ENCODE peak calls at places on chromosome 4, in seven cellular contexts. G is GM23248, F is breast epithelium, B is tibial artery, R is A549, P is kidney, W is mesenchymal stem cell. A is an unnamed sample. For H3K4me1, the result is how much of the 10 kb centered on the place peaks cover.

GRCh38 chr4:74111990-74112389 is 13.0 kb upstream of the CXCL2 start:
- DNase-seq in P (peak), G (peak), F (no peak), B (peak), R (no peak), W (peak), A (no peak)

GRCh38 chr4:2064276-2064991 is 5.3 kb downstream of the NAT8L start:
- DNase-seq in F (no peak), W (no peak), P (peak), B (no peak), G (no peak), R (no peak), A (no peak)

GRCh38 chr4:37890501-37891220 is at the start of gene TBC1D1:
- DNase-seq in B (peak), F (no peak), G (peak), P (peak), W (peak), R (peak), A (peak)

GRCh38 chr4:128068927-128069326 is 7.8 kb downstream of the LARP1B start:
- DNase-seq in F (no peak), P (no peak), B (no peak), R (peak), W (peak), G (peak), A (no peak)

GRCh38 chr4:156021298-156021697 is 67.6 kb upstream of the CTSO start:
- DNase-seq in B (no peak), W (no peak), F (no peak), G (no peak), P (no peak), R (no peak), A (no peak)

GRCh38 chr4:150007512-150007911 is 70.7 kb upstream of the DCLK2 start:
- DNase-seq in W (peak), R (peak), B (no peak), F (no peak), G (peak), P (no peak), A (no peak)

GRCh38 chr4:7046971-7047370 is 3.8 kb downstream of the TADA2B start:
- DNase-seq in P (no peak), R (no peak), W (no peak), G (no peak), B (no peak), F (no peak), A (no peak)

GRCh38 chr4:46648088-46648744 is 258.3 kb upstream of the GABRA2 start:
- DNase-seq in G (peak), W (peak), F (peak), P (no peak), R (peak), B (no peak), A (no peak)

GRCh38 chr4:168496834-168497233 is at the start of gene PALLD:
- DNase-seq in R (no peak), G (no peak), B (no peak), P (no peak), W (peak), F (no peak), A (no peak)

GRCh38 chr4:66187175-66187720 is 517.0 kb upstream of the EPHA5 start:
- DNase-seq in P (no peak), R (no peak), G (no peak), F (no peak), B (no peak), W (no peak), A (no peak)

GRCh38 chr4:102299708-102300107 is 45.6 kb downstream of the SLC39A8 start:
- DNase-seq in P (no peak), R (peak), G (peak), W (peak), B (no peak), F (no peak), A (peak)

GRCh38 chr4:8304827-8305695 is 35.5 kb downstream of the HTRA3 start:
- DNase-seq in P (no peak), W (no peak), F (peak), B (peak), R (no peak), G (no peak), A (no peak)

GRCh38 chr4:141642068-141642467 is 5.7 kb downstream of the IL15 start:
- DNase-seq in W (no peak), R (no peak), G (no peak), B (no peak), P (no peak), F (no peak), A (no peak)

GRCh38 chr4:108359936-108360681 is 191.4 kb upstream of the LEF1 start:
- DNase-seq in G (no peak), P (no peak), B (no peak), F (no peak), R (no peak), W (peak), A (no peak)

GRCh38 chr4:1393866-1394265 is 12.4 kb downstream of the NKX1-1 start:
- DNase-seq in F (no peak), G (no peak), R (no peak), P (peak), W (no peak), B (no peak), A (no peak)

GRCh38 chr4:67131224-67131623 is 414.1 kb downstream of the CENPC start:
- DNase-seq in P (no peak), W (no peak), F (no peak), B (no peak), G (no peak), R (no peak), A (no peak)

GRCh38 chr4:76540496-76540895 is 105.5 kb downstream of the SHROOM3 start:
- DNase-seq in R (no peak), G (peak), B (no peak), F (no peak), W (no peak), P (no peak), A (no peak)

GRCh38 chr4:26174033-26174432 is 146.8 kb upstream of the RBPJ start:
- DNase-seq in R (no peak), B (no peak), F (no peak), P (no peak), G (no peak), W (no peak), A (no peak)
- H3K4me3 ChIP-seq in R (no peak), B (no peak), F (no peak), P (no peak), G (no peak), W (no peak), A (no peak)

GRCh38 chr4:335515-335914 is 2.1 kb upstream of the ZNF141 start:
- DNase-seq in W (no peak), B (no peak), R (no peak), P (no peak), G (no peak), F (no peak), A (no peak)

GRCh38 chr4:337932-338758 is 531 bp downstream of the ZNF141 start:
- DNase-seq in B (no peak), F (no peak), R (peak), P (peak), G (peak), W (peak), A (peak)

GRCh38 chr4:337143-337931 is at the start of gene ZNF141:
- DNase-seq in W (peak), R (peak), B (peak), F (peak), P (peak), G (peak), A (peak)

GRCh38 chr4:336099-336892 is 1.3 kb upstream of the ZNF141 start:
- DNase-seq in G (peak), B (peak), R (no peak), W (peak), F (no peak), P (peak), A (peak)

DNA sequence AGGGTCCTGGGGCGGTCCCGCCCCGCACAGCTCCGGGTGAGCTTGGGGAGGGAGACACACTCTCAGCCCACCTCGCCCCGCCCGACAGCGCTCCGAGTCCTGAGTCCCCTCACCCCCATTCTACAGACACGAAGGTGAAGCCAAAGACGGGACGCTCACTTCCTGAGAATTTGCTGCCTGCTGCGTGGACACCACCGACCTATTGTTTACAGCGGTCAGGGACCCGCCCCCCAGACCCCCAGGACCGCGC is 796 bp upstream of the ZNF141 start:
- DNase-seq in B (no peak), R (no peak), P (no peak), G (no peak), W (no peak), F (no peak), A (peak)
- H3K4me1 ChIP-seq in B (under half), R (under half), P (under half), G (under half), W (under half), F (under half), A (under half)

GRCh38 chr4:86155766-86156165 is 204.1 kb downstream of the MAPK10 start:
- DNase-seq in P (no peak), F (no peak), G (no peak), B (no peak), R (no peak), W (no peak), A (no peak)
- H3K27ac ChIP-seq in P (no peak), F (no peak), G (no peak), B (no peak), R (no peak), W (no peak), A (no peak)

GRCh38 chr4:77785669-77786068 is 33.5 kb downstream of the CNOT6L start:
- DNase-seq in P (no peak), F (no peak), W (no peak), G (no peak), B (no peak), R (no peak), A (no peak)
- H3K4me3 ChIP-seq in P (no peak), F (no peak), W (no peak), G (no peak), B (no peak), R (no peak), A (no peak)

DNA sequence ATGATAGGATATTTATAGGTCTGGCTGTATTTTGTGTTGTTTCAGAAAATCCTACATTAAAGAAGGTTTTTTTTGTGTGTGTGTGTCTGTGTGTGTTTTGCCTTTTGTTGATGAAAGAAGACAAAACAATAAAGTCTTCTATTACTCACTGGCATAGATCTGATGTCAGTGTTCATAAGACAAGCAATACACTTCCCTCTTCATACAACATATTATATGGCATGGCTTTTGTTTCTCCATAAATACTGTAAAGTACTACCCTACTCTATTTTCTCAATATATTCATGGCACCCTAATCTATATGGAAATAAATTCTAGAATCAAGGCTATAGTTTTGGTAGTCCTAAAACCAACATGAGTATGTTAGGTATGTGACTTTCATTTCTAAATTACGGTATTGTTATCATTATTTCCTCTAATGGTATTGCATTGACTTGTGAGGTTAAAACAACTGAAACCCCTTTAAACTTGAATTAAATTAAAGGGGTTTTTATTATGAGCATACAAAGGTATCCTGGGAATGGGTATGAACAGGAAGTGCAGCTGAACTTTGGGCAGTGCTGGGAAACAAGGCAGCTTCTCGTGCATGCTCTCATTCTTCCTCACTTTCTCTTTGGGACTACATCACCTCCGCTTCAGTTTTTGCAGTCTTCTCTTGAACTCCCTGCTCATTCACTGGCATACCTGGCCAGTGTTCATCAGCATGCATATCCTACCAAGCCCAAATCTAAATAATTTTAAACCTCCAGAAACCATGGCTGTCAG is 70.5 kb upstream of the PRSS48 start:
- DNase-seq in F (no peak), R (no peak), P (no peak), G (no peak), W (no peak), B (no peak), A (no peak)
- H3K4me1 ChIP-seq in F (under half), R (under half), P (under half), G (under half), W (under half), B (under half), A (under half)

A was measured in CD4-positive, alpha-beta memory T cell.